ENCODE peak calls at places on chromosomes 1 and 21, in five cellular contexts. S, D, W, E and R are unnamed samples.

GRCh38 chr1:50098490-50099109 is 10.1 kb upstream of the ELAVL4 start:
- DNase-seq in S (no peak), D (no peak), W (no peak), E (no peak), R (no peak)

GRCh38 chr1:234681065-234681464 is 71.1 kb upstream of the IRF2BP2 start:
- DNase-seq in S (no peak), D (no peak), W (no peak), E (no peak), R (no peak)

GRCh38 chr1:235838021-235838420 is 28.7 kb downstream of the LYST start:
- DNase-seq in S (no peak), D (no peak), W (no peak), E (no peak), R (no peak)

GRCh38 chr1:236142358-236143103 is at the start of gene GPR137B:
- DNase-seq in S (peak; percentile 49), D (no peak), W (peak; percentile 94), E (no peak), R (peak; percentile 66)

GRCh38 chr1:239757711-239758110 is 334.0 kb upstream of the FMN2 start:
- DNase-seq in S (no peak), D (no peak), W (no peak), E (no peak), R (no peak)

GRCh38 chr1:115839706-115840095 is 1.2 kb downstream of the NHLH2 start:
- DNase-seq in S (no peak), D (no peak), W (no peak), E (no peak), R (no peak)

GRCh38 chr21:41313765-41314164 is 2.8 kb upstream of the FAM3B start:
- DNase-seq in S (no peak), D (no peak), W (no peak), E (no peak), R (no peak)

GRCh38 chr1:218425647-218426342 is 80.7 kb downstream of the TGFB2 start:
- DNase-seq in S (no peak), D (peak; percentile 72), W (no peak), E (no peak), R (peak; percentile 35)

GRCh38 chr1:53573522-53573921 is 114.3 kb downstream of the DMRTB1 start:
- DNase-seq in S (no peak), D (no peak), W (no peak), E (no peak), R (no peak)

GRCh38 chr1:25731626-25732370 is 68.2 kb upstream of the SELENON start:
- DNase-seq in S (no peak), D (no peak), W (no peak), E (no peak), R (no peak)

GRCh38 chr1:20355828-20356735 is 65.4 kb downstream of the VWA5B1 start:
- DNase-seq in S (no peak), D (no peak), W (no peak), E (no peak), R (no peak)

GRCh38 chr1:67705735-67706454 is 20.9 kb downstream of the GADD45A start:
- DNase-seq in S (no peak), D (no peak), W (no peak), E (no peak), R (no peak)

GRCh38 chr1:77280962-77281361 is 857 bp upstream of the AK5 start:
- DNase-seq in S (no peak), D (no peak), W (peak; percentile 9), E (no peak), R (no peak)

GRCh38 chr1:185154912-185155513 is 1.7 kb downstream of the TRMT1L start:
- DNase-seq in S (peak; percentile 24), D (no peak), W (no peak), E (no peak), R (no peak)

GRCh38 chr1:39230261-39231190 is 26.0 kb downstream of the MACF1 start:
- DNase-seq in S (no peak), D (peak; percentile 4), W (no peak), E (peak; percentile 57), R (no peak)

GRCh38 chr1:40818264-40818961 is 34.8 kb downstream of the KCNQ4 start:
- DNase-seq in S (peak; percentile 77), D (no peak), W (no peak), E (no peak), R (no peak)

GRCh38 chr1:53765656-53766055 is 26.7 kb upstream of the GLIS1 start:
- DNase-seq in S (no peak), D (no peak), W (no peak), E (no peak), R (no peak)

GRCh38 chr21:32214654-32215305 is 64.1 kb downstream of the MIS18A start:
- DNase-seq in S (no peak), D (no peak), W (no peak), E (no peak), R (no peak)

GRCh38 chr1:41277371-41277994 is 35.4 kb upstream of the SCMH1 start:
- DNase-seq in S (no peak), D (no peak), W (no peak), E (no peak), R (no peak)

GRCh38 chr1:165047985-165048384 is 308.5 kb downstream of the LMX1A start:
- DNase-seq in S (no peak), D (no peak), W (no peak), E (no peak), R (no peak)

GRCh38 chr1:6424000-6424565 is 493 bp upstream of the ESPN start:
- DNase-seq in S (peak; percentile 47), D (no peak), W (peak; percentile 73), E (no peak), R (no peak)

GRCh38 chr1:225879521-225880209 is 2.5 kb downstream of the TMEM63A start:
- DNase-seq in S (no peak), D (peak; percentile 21), W (no peak), E (no peak), R (no peak)

GRCh38 chr1:180953291-180953747 is 40.6 kb downstream of the KIAA1614 start:
- DNase-seq in S (no peak), D (no peak), W (peak; percentile 27), E (no peak), R (no peak)

GRCh38 chr1:2966940-2967725 is 54.1 kb upstream of the ACTRT2 start:
- DNase-seq in S (no peak), D (no peak), W (no peak), E (no peak), R (no peak)

GRCh38 chr1:246329900-246330299 is 177.2 kb downstream of the SMYD3 start:
- DNase-seq in S (no peak), D (no peak), W (no peak), E (peak; percentile 91), R (no peak)

GRCh38 chr21:17003221-17003620 is 509.6 kb upstream of the CXADR start:
- DNase-seq in S (no peak), D (no peak), W (no peak), E (no peak), R (peak; percentile 18)

GRCh38 chr1:225572422-225572821 is 80.5 kb downstream of the ENAH start:
- DNase-seq in S (no peak), D (no peak), W (no peak), E (no peak), R (peak; percentile 32)

GRCh38 chr1:1510912-1511532 is 940 bp upstream of the ATAD3A start:
- DNase-seq in S (peak; percentile 16), D (peak; percentile 40), W (peak; percentile 52), E (no peak), R (no peak)

GRCh38 chr1:152768847-152769533 is 6.0 kb upstream of the LCE1F start:
- DNase-seq in S (no peak), D (no peak), W (no peak), E (no peak), R (no peak)

GRCh38 chr1:201335174-201335870 is 42.2 kb downstream of the TNNT2 start:
- DNase-seq in S (no peak), D (no peak), W (no peak), E (no peak), R (no peak)

GRCh38 chr1:53572061-53572801 is 113.0 kb downstream of the DMRTB1 start:
- DNase-seq in S (no peak), D (no peak), W (peak; percentile 84), E (no peak), R (peak; percentile 30)

GRCh38 chr1:18760156-18760555 is 99.3 kb downstream of the TAS1R2 start:
- DNase-seq in S (no peak), D (no peak), W (no peak), E (no peak), R (no peak)

GRCh38 chr1:53411541-53412152 is 47.6 kb upstream of the DMRTB1 start:
- DNase-seq in S (no peak), D (no peak), W (no peak), E (no peak), R (no peak)

DNA sequence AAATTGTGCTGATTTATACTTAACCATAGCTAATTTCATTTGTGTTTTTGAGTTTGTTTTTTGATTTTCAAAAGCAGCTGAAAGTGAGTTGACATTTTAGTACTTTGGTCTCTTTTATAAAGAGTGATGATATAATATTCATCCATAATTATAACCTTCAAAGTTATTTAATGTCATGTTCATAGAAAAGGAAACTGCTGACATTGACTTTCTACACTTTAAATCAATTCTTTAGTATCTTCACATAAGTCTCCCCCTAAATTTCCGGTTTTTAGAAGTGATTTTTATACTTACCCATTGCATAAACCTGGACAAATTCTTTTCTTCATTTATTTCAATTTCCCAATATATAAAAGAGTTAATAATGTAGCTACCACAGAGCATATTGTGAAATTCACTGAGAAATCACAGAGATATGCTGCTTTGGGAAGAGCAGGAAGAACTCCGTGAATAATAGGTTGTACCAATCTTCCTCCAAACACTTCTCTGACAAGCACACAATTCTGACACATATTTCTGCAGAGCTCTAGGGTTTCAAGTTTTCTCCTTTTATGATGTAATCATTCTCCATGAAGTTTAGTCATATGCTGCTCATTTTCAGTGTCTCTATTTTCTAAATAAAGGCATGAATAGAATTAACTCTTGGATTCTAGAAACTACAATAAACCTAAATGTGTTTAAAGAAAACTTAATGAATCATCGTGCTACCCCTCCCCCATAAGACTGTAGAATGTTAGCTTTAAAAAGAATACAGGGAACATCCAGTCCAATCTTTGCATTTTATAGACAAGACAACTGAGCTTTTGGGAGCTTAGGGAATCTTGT is 25.6 kb upstream of the CDC42BPA start:
- DNase-seq in S (no peak), D (no peak), W (no peak), E (no peak), R (peak; percentile 58)
- TF ChIP-seq REST in S (no peak), D (no peak), W (no peak), E (no peak), R (no peak)

GRCh38 chr1:23922321-23922943 is 9.3 kb upstream of the CNR2 start:
- DNase-seq in S (no peak), D (no peak), W (no peak), E (no peak), R (no peak)
- TF ChIP-seq SMC3 in S (no peak), D (no peak), W (no peak), E (no peak), R (no peak)

GRCh38 chr1:241638091-241638682 is 2.0 kb downstream of the CHML start:
- DNase-seq in S (no peak), D (no peak), W (no peak), E (no peak), R (no peak)
- H3K4me3 ChIP-seq in S (peak overlapping the region; percentile 88), D (peak overlapping the region; percentile 99), W (peak overlapping the region; percentile 17), E (peak overlapping the region; percentile 94), R (peak overlapping the region; percentile 74)

GRCh38 chr1:26932536-26932935 is 11.0 kb downstream of the NUDC start:
- DNase-seq in S (no peak), D (no peak), W (no peak), E (peak; percentile 37), R (no peak)
- TF ChIP-seq REST in S (no peak), D (no peak), W (no peak), E (no peak), R (no peak)

DNA sequence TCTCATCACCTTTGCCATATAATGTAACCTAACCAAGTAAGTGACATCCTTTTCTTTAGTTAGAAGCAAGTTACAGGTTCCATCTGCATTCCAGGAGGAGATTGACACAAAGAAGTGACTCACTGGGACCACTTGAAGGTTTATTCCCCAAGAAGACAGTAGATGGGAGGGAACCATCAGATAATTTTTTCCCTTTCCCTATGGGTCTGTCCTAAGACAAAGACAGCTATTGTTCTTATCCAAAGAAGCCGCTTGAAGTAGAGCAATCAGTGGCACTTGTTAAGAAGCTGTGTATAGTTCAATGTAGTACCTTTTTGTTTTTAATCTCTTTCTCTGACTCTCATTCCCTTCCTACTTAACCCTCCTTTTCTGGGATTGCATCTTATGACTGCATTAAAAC is 139.9 kb upstream of the B3GALT2 start:
- DNase-seq in S (no peak), D (no peak), W (no peak), E (no peak), R (no peak)
- TF ChIP-seq SMC3 in S (no peak), D (no peak), W (no peak), E (no peak), R (no peak)